ENCODE peak calls at places on chromosomes 4 and X, in five cellular contexts. One of them, this sample, is unnamed.

GRCh38 chr4:44984083-44984482 is 257.7 kb upstream of the GNPDA2 start:
- DNase-seq in testis: no peak
- DNase-seq in astrocyte: no peak
- DNase-seq in AG04450: no peak
- DNase-seq in tibial nerve: no peak
- DNase-seq in this sample: no peak

GRCh38 chrX:69196666-69197065 is 31.4 kb upstream of the PJA1 start:
- DNase-seq in astrocyte: no peak
- DNase-seq in AG04450: no peak
- DNase-seq in tibial nerve: no peak
- DNase-seq in testis: peak
- DNase-seq in this sample: no peak

GRCh38 chrX:109684136-109684535 is 48.9 kb downstream of the ACSL4 start:
- DNase-seq in tibial nerve: no peak
- DNase-seq in astrocyte: peak
- DNase-seq in AG04450: no peak
- DNase-seq in testis: no peak
- DNase-seq in this sample: no peak

GRCh38 chrX:18582910-18583493 is 88.9 kb downstream of the RS1 start:
- DNase-seq in astrocyte: no peak
- DNase-seq in tibial nerve: no peak
- DNase-seq in AG04450: no peak
- DNase-seq in testis: no peak
- DNase-seq in this sample: no peak

GRCh38 chr4:40978548-40978947 is 228.8 kb downstream of the NSUN7 start:
- DNase-seq in astrocyte: no peak
- DNase-seq in AG04450: no peak
- DNase-seq in testis: no peak
- DNase-seq in tibial nerve: no peak
- DNase-seq in this sample: no peak

GRCh38 chr4:139587452-139587851 is 31.4 kb upstream of the SETD7 start:
- DNase-seq in tibial nerve: no peak
- DNase-seq in astrocyte: no peak
- DNase-seq in AG04450: no peak
- DNase-seq in testis: no peak
- DNase-seq in this sample: no peak

GRCh38 chr4:86497131-86497530 is 97.0 kb upstream of the PTPN13 start:
- DNase-seq in tibial nerve: no peak
- DNase-seq in astrocyte: no peak
- DNase-seq in testis: no peak
- DNase-seq in AG04450: no peak
- DNase-seq in this sample: no peak

GRCh38 chrX:118603981-118604380 is 108.4 kb downstream of the DOCK11 start:
- DNase-seq in testis: peak
- DNase-seq in tibial nerve: no peak
- DNase-seq in AG04450: peak
- DNase-seq in astrocyte: peak
- DNase-seq in this sample: no peak

GRCh38 chr4:94256833-94257232 is 49.2 kb downstream of the SMARCAD1 start:
- DNase-seq in tibial nerve: no peak
- DNase-seq in astrocyte: no peak
- DNase-seq in AG04450: no peak
- DNase-seq in testis: no peak
- DNase-seq in this sample: no peak
- TF ChIP-seq CTCF in tibial nerve: peak
- TF ChIP-seq CTCF in astrocyte: peak
- TF ChIP-seq CTCF in AG04450: peak
- TF ChIP-seq CTCF in testis: no peak
- TF ChIP-seq CTCF in this sample: no peak

DNA sequence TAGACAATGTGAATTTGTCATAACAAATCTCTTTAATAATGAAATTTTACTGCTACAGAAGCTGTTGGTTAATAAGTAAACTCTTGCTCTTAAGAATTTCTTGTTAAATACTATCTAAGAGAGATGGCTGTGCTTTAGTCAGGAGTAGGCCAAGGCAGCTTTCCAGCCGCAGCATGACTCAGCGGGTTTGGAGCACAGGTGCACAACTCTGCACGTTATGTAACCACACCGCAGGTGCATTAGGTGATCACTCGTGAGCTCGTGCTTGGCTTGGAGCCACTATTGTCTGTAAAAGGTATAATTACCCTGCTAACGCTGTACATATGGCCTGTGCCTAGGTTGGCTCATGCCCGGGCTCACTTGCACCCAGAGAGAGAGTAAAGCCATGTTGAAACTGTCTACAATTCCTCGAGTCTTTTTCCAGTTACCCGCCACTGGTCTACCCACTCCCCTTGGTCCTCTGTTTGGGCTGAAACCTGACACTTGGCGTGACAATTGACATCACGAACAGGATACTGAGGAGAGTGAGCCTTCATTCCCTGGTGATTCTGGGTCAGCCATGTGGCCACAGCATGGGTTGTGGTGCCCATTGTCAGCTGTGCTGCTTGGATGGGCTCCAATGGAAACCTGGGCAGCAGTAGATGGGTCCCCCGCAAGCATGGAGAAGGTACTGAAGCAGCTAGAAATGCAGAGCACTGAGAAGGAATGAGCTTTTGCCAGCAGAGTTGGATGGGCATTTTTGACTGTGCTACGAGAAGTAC is 18.4 kb upstream of the ANAPC4 start:
- DNase-seq in tibial nerve: no peak
- DNase-seq in AG04450: no peak
- DNase-seq in testis: no peak
- DNase-seq in astrocyte: no peak
- DNase-seq in this sample: no peak
- H3K27ac ChIP-seq in tibial nerve: no peak
- H3K27ac ChIP-seq in AG04450: no peak
- H3K27ac ChIP-seq in testis: no peak
- H3K27ac ChIP-seq in astrocyte: no peak
- H3K27ac ChIP-seq in this sample: no peak

GRCh38 chr4:7451800-7452199 is 17.1 kb upstream of the PSAPL1 start:
- DNase-seq in testis: no peak
- DNase-seq in astrocyte: no peak
- DNase-seq in AG04450: no peak
- DNase-seq in tibial nerve: no peak
- DNase-seq in this sample: no peak
- TF ChIP-seq CTCF in testis: no peak
- TF ChIP-seq CTCF in astrocyte: no peak
- TF ChIP-seq CTCF in AG04450: no peak
- TF ChIP-seq CTCF in tibial nerve: no peak
- TF ChIP-seq CTCF in this sample: no peak

GRCh38 chr4:16967722-16968121 is 69.3 kb upstream of the LDB2 start:
- DNase-seq in testis: peak
- DNase-seq in astrocyte: peak
- DNase-seq in tibial nerve: peak
- DNase-seq in AG04450: no peak
- DNase-seq in this sample: no peak
- H3K27ac ChIP-seq in testis: no peak
- H3K27ac ChIP-seq in astrocyte: no peak
- H3K27ac ChIP-seq in tibial nerve: peak
- H3K27ac ChIP-seq in AG04450: no peak
- H3K27ac ChIP-seq in this sample: no peak

DNA sequence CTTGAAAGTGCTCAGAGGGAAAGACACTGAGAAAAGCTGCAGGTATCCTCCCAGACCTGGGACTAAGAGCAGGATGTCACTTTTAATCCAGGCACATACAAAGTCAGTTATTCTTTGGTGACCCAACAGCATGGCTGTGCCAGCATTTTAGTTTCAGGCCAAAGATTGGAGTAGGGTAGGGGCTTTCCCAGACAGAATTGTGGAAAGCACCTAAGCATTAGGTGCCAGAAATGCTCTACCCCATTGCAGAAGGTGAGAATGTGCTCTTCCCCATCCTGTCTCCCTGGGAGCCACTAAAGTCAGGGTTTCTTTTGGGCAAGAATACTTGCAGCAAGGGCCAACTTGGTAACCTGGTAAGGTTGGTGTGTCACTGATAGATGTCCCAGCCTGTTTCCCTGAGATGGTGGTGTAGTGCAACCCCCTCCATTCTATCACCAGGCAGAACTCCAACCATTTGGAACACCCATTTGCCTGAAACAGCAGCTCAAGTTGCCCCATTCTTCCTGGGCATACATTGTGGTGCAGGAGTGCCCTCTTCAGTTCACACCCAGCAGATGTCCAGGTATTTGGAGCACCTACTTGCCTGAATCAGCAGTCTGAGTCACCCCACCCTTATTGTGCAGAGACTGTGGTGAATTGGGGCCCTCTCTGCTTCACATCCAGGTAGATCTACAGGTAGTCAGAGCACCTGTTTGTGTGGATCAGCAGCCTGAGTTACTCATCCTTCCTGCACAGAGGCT is 183.5 kb downstream of the ZC4H2 start:
- DNase-seq in astrocyte: no peak
- DNase-seq in tibial nerve: no peak
- DNase-seq in AG04450: no peak
- DNase-seq in testis: no peak
- DNase-seq in this sample: no peak
- TF ChIP-seq CTCF in astrocyte: no peak
- TF ChIP-seq CTCF in tibial nerve: no peak
- TF ChIP-seq CTCF in AG04450: no peak
- TF ChIP-seq CTCF in testis: no peak
- TF ChIP-seq CTCF in this sample: no peak

GRCh38 chrX:56813318-56813837 is 84.3 kb downstream of the NBDY start:
- DNase-seq in tibial nerve: no peak
- DNase-seq in AG04450: no peak
- DNase-seq in astrocyte: peak
- DNase-seq in testis: no peak
- DNase-seq in this sample: peak
- H3K27ac ChIP-seq in tibial nerve: peak
- H3K27ac ChIP-seq in AG04450: no peak
- H3K27ac ChIP-seq in astrocyte: no peak
- H3K27ac ChIP-seq in testis: no peak
- H3K27ac ChIP-seq in this sample: no peak

GRCh38 chr4:26319467-26320158 is 1.2 kb upstream of the RBPJ start:
- DNase-seq in testis: peak
- DNase-seq in tibial nerve: peak
- DNase-seq in AG04450: peak
- DNase-seq in astrocyte: peak
- DNase-seq in this sample: peak
- TF ChIP-seq CTCF in testis: no peak
- TF ChIP-seq CTCF in tibial nerve: no peak
- TF ChIP-seq CTCF in AG04450: peak
- TF ChIP-seq CTCF in astrocyte: no peak
- TF ChIP-seq CTCF in this sample: no peak

GRCh38 chrX:155745792-155746191 is 133.0 kb upstream of the TMLHE start:
- DNase-seq in tibial nerve: no peak
- DNase-seq in astrocyte: no peak
- DNase-seq in testis: peak
- DNase-seq in AG04450: no peak
- DNase-seq in this sample: no peak
- H3K27ac ChIP-seq in tibial nerve: no peak
- H3K27ac ChIP-seq in astrocyte: no peak
- H3K27ac ChIP-seq in testis: no peak
- H3K27ac ChIP-seq in AG04450: no peak
- H3K27ac ChIP-seq in this sample: no peak

GRCh38 chr4:80263541-80264351 is 2.7 kb upstream of the FGF5 start:
- DNase-seq in testis: no peak
- DNase-seq in tibial nerve: no peak
- DNase-seq in AG04450: no peak
- DNase-seq in astrocyte: no peak
- DNase-seq in this sample: no peak
- TF ChIP-seq CTCF in testis: no peak
- TF ChIP-seq CTCF in tibial nerve: no peak
- TF ChIP-seq CTCF in AG04450: no peak
- TF ChIP-seq CTCF in astrocyte: no peak
- TF ChIP-seq CTCF in this sample: no peak